ENCODE peak calls at places on chromosomes 5 and 9, in seven cellular contexts. A is K562, G is lung, W is H1, O is fibroblast of lung, U is psoas muscle, I is AG04450. R is an unnamed sample. For H3K9me3, the result is how much of the 10 kb centered on the place peaks cover.

GRCh38 chr9:37218800-37219425 is 98.5 kb downstream of the ZCCHC7 start:
- DNase-seq in A (no peak), G (no peak), W (no peak), O (no peak), U (no peak), I (no peak), R (no peak)

GRCh38 chr5:132506094-132506692 is 15.6 kb upstream of the IRF1 start:
- DNase-seq in A (peak), G (peak), W (no peak), O (peak), U (no peak), I (peak), R (no peak)

GRCh38 chr5:55866485-55866884 is 15.3 kb downstream of the IL31RA start:
- DNase-seq in A (no peak), G (no peak), W (no peak), O (no peak), U (no peak), I (no peak), R (no peak)

GRCh38 chr9:97710356-97711222 is 13.4 kb upstream of the XPA start:
- DNase-seq in A (peak), G (peak), W (no peak), O (peak), U (no peak), I (no peak), R (no peak)

GRCh38 chr9:70441622-70442021 is 27.2 kb upstream of the KLF9 start:
- DNase-seq in A (no peak), G (no peak), W (no peak), O (no peak), U (no peak), I (no peak), R (no peak)

GRCh38 chr5:4212071-4212739 is 616.6 kb downstream of the IRX1 start:
- DNase-seq in A (no peak), G (no peak), W (no peak), O (no peak), U (no peak), I (no peak), R (no peak)

GRCh38 chr9:3074247-3074646 is 230.4 kb upstream of the PUM3 start:
- DNase-seq in A (no peak), G (no peak), W (no peak), O (no peak), U (no peak), I (no peak), R (no peak)

GRCh38 chr5:2238732-2239131 is 356.0 kb upstream of the IRX4 start:
- DNase-seq in A (no peak), G (peak), W (no peak), O (no peak), U (no peak), I (no peak), R (no peak)

GRCh38 chr9:31612336-31613030 is 772.0 kb upstream of the ACO1 start:
- DNase-seq in A (no peak), G (no peak), W (no peak), O (peak), U (no peak), I (no peak), R (no peak)

GRCh38 chr5:105448251-105448650 is 1885.7 kb upstream of the NUDT12 start:
- DNase-seq in A (no peak), G (no peak), W (no peak), O (no peak), U (no peak), I (no peak), R (no peak)

GRCh38 chr5:77844408-77845272 is 68.5 kb upstream of the TBCA start:
- DNase-seq in A (no peak), G (no peak), W (no peak), O (peak), U (no peak), I (no peak), R (no peak)

GRCh38 chr5:28281381-28281780 is 1243.0 kb upstream of the CDH9 start:
- DNase-seq in A (no peak), G (no peak), W (no peak), O (peak), U (no peak), I (no peak), R (no peak)

GRCh38 chr5:6503342-6503741 is 54.7 kb downstream of the UBE2QL1 start:
- DNase-seq in A (no peak), G (no peak), W (no peak), O (no peak), U (no peak), I (no peak), R (no peak)

GRCh38 chr5:39014544-39014943 is 59.7 kb downstream of the RICTOR start:
- DNase-seq in A (no peak), G (no peak), W (no peak), O (peak), U (no peak), I (peak), R (peak)

GRCh38 chr9:80554856-80555255 is 983.1 kb downstream of the TLE4 start:
- DNase-seq in A (no peak), G (no peak), W (no peak), O (no peak), U (no peak), I (no peak), R (no peak)

GRCh38 chr9:132077881-132078280 is 1.8 kb downstream of the MED27 start:
- DNase-seq in A (no peak), G (no peak), W (no peak), O (no peak), U (no peak), I (no peak), R (no peak)
- H3K4me3 ChIP-seq in A (peak), G (no peak), W (no peak), O (peak), U (peak), I (peak), R (peak)

GRCh38 chr5:32461441-32462120 is 17.0 kb upstream of the ZFR start:
- DNase-seq in A (no peak), G (no peak), W (no peak), O (peak), U (no peak), I (no peak), R (no peak)
- TF ChIP-seq CTCF in A (no peak), G (no peak), W (no peak), O (no peak), U (no peak), I (no peak), R (no peak)

DNA sequence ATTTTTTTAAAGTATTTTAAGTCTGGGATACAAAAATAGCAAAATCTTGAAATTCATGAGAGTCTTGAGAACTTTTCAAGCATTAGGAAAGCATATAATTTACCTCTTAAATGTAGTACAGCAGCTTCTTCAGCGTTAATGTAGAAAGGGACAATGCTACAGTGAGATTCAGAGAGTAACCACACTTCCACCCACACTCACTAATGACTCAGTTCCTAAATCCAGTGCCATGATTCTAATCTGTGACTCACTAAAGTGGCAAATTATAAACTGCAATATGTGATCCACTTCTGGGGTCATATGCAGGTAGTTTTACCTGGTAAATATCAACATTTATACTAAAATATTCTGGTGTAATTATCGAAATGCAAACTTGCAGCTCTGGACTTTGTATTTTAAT is 434.5 kb upstream of the TUSC1 start:
- DNase-seq in A (no peak), G (no peak), W (no peak), O (peak), U (no peak), I (no peak), R (no peak)
- H3K9me3 ChIP-seq in A (under half), G (under half), W (under half), O (under half), U (under half), I (under half), R (under half)

DNA sequence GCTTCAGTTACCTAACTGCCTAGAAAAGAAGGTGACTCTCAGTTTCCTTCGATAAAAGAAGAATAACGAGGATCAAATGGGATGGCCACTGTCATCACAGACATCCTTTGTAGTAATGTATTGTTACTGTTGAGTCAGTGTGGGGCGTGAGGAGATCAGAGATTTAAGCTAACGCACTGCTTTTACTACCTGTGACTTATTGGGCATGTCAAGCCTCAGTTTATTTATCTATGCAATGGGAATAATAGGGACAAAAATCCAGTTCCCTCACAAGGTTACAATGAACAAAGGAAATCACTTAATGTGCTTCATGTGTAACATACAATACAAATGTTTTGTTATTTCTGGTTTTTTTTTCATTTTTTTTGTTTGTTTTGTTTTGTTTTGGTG is 255 bp upstream of the TRPM6 start:
- DNase-seq in A (no peak), G (no peak), W (no peak), O (no peak), U (no peak), I (no peak), R (no peak)
- H3K4me3 ChIP-seq in A (no peak), G (no peak), W (peak), O (peak), U (peak), I (no peak), R (peak)

GRCh38 chr5:103389846-103390245 is 131.3 kb downstream of the MACIR start:
- DNase-seq in A (no peak), G (no peak), W (no peak), O (no peak), U (no peak), I (no peak), R (no peak)

GRCh38 chr5:103389362-103389761 is 130.8 kb downstream of the MACIR start:
- DNase-seq in A (no peak), G (no peak), W (no peak), O (no peak), U (no peak), I (no peak), R (no peak)

GRCh38 chr5:103391659-103392058 is 133.1 kb downstream of the MACIR start:
- DNase-seq in A (no peak), G (no peak), W (no peak), O (no peak), U (no peak), I (no peak), R (no peak)

GRCh38 chr5:103394676-103395075 is 136.1 kb downstream of the MACIR start:
- DNase-seq in A (no peak), G (no peak), W (no peak), O (no peak), U (no peak), I (no peak), R (no peak)

GRCh38 chr5:103393131-103393754 is 134.7 kb downstream of the MACIR start:
- DNase-seq in A (no peak), G (no peak), W (no peak), O (peak), U (no peak), I (no peak), R (no peak)
- TF ChIP-seq CTCF in A (no peak), G (no peak), W (no peak), O (no peak), U (peak), I (no peak), R (no peak)

DNA sequence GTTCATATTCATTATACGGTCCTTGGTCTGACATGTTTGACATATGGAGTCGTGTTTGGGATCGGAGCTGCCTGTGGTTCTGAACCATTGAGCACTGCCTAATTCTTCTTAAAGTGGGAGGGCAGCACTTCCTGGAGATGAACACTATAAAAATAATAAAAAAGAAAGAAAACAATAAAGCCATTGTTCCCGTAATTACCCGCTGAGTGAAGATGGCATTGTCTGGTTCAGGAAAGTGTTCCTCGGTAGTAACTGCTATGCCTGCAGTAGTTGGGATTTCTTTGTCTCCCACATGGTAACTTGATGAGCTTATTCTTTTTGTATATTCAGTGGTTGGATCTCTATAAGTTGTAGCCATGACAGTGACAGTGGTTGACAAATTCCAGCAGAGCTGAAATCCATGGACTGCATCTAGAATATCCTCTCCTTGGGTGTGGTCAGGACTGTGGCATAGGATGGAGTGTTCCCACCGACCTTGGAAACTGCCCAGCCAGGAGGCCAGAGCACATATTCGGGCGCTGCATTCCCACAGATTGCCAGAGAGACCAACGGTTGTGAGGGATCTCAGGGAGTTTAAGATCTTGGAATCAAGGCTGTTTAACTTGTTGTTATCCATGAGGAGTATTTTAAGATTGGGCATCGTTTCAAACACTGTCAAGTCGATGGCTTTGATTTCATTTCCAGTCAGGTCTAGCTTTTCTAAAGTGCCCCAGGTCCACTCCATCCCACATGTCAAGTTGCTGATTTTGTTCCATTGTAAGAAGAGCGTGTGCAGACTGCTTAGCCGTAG is 1.8 kb downstream of the LRRTM2 start:
- DNase-seq in A (no peak), G (no peak), W (no peak), O (peak), U (no peak), I (no peak), R (no peak)
- H3K9me3 ChIP-seq in A (under half), G (under half), W (under half), O (under half), U (under half), I (under half), R (under half)